ENCODE peak calls at places on chromosomes 6 and 20, in ten cellular contexts. K is B cell; L is NCI-H69; B is NCI-H524; Y is skeletal muscle cell; P is CD8-positive, alpha-beta memory T cell; W is T-helper 17 cell; O is stimulated activated CD4-positive, alpha-beta T cell treated with anti-CD3 and anti-CD28 coated beads, Interleukin-1b, Interleukin-23, amount 100 ng/mL, for 48 hours; V is heart left ventricle; N is NCI-H460. T is an unnamed sample.
A peak's percentile ranks its signal among the peaks of the same experiment; 100 is the strongest.

GRCh38 chr6:28597217-28597835 is 71.6 kb downstream of the GPX5 start:
- DNase-seq in K (no peak), L (peak; percentile 77), B (peak; percentile 71), Y (no peak), P (no peak), W (no peak), O (peak; percentile 70), V (no peak), N (peak; percentile 71), T (no peak)

GRCh38 chr6:11771473-11772048 is 7.0 kb downstream of the ADTRP start:
- DNase-seq in K (no peak), L (no peak), B (no peak), Y (peak; percentile 52), P (no peak), W (no peak), O (no peak), V (no peak), N (no peak), T (no peak)

GRCh38 chr6:20350215-20350614 is 51.5 kb upstream of the E2F3 start:
- DNase-seq in K (no peak), L (no peak), B (no peak), Y (peak; percentile 7), P (no peak), W (no peak), O (no peak), V (no peak), N (no peak), T (no peak)

GRCh38 chr6:166365221-166365620 is 17.5 kb downstream of the MPC1 start:
- DNase-seq in K (no peak), L (no peak), B (no peak), Y (peak; percentile 39), P (no peak), W (no peak), O (no peak), V (peak; percentile 39), N (no peak), T (no peak)

GRCh38 chr6:46419576-46420002 is 71.7 kb downstream of the RCAN2 start:
- DNase-seq in K (no peak), L (peak; percentile 79), B (peak; percentile 23), Y (peak; percentile 31), P (no peak), W (no peak), O (no peak), V (peak; percentile 49), N (peak; percentile 58), T (peak; percentile 15)

GRCh38 chr6:7156666-7157278 is 49.0 kb downstream of the RREB1 start:
- DNase-seq in K (no peak), L (no peak), B (no peak), Y (no peak), P (no peak), W (no peak), O (no peak), V (no peak), N (no peak), T (no peak)

GRCh38 chr20:32761831-32762753 is at the start of gene DNMT3B:
- DNase-seq in K (peak; percentile 98), L (peak; percentile 95), B (peak; percentile 61), Y (no peak), P (peak; percentile 61), W (peak; percentile 69), O (peak; percentile 59), V (peak; percentile 79), N (peak; percentile 47), T (peak; percentile 34)

GRCh38 chr6:143940011-143940597 is 68.0 kb downstream of the PLAGL1 start:
- DNase-seq in K (peak; percentile 69), L (peak; percentile 70), B (peak; percentile 38), Y (no peak), P (peak; percentile 45), W (peak; percentile 13), O (peak; percentile 52), V (no peak), N (peak; percentile 19), T (no peak)

GRCh38 chr6:159065091-159065490 is 20.3 kb upstream of the TAGAP start:
- DNase-seq in K (no peak), L (no peak), B (no peak), Y (no peak), P (no peak), W (no peak), O (no peak), V (no peak), N (no peak), T (no peak)

GRCh38 chr6:43886717-43887339 is 116.8 kb downstream of the VEGFA start:
- DNase-seq in K (no peak), L (no peak), B (no peak), Y (no peak), P (no peak), W (no peak), O (no peak), V (no peak), N (no peak), T (no peak)

GRCh38 chr20:1310506-1311190 is 18.3 kb downstream of the SDCBP2 start:
- DNase-seq in K (no peak), L (no peak), B (no peak), Y (no peak), P (no peak), W (no peak), O (no peak), V (no peak), N (no peak), T (no peak)

GRCh38 chr6:16414205-16414604 is 175.8 kb downstream of the GMPR start:
- DNase-seq in K (no peak), L (no peak), B (no peak), Y (no peak), P (no peak), W (no peak), O (peak; percentile 46), V (peak; percentile 48), N (no peak), T (no peak)

GRCh38 chr20:62616728-62617621 is 25.3 kb upstream of the SLCO4A1 start:
- DNase-seq in K (peak; percentile 86), L (peak; percentile 66), B (peak; percentile 53), Y (no peak), P (peak; percentile 45), W (peak; percentile 47), O (peak; percentile 74), V (peak; percentile 82), N (peak; percentile 71), T (peak; percentile 21)

GRCh38 chr6:169579712-169580111 is 122.1 kb downstream of the WDR27 start:
- DNase-seq in K (no peak), L (no peak), B (no peak), Y (no peak), P (no peak), W (no peak), O (no peak), V (no peak), N (no peak), T (no peak)

GRCh38 chr6:107046316-107046715 is 18.3 kb downstream of the MTRES1 start:
- DNase-seq in K (no peak), L (peak; percentile 67), B (no peak), Y (no peak), P (no peak), W (no peak), O (no peak), V (no peak), N (no peak), T (no peak)

GRCh38 chr20:33947709-33948295 is 45.9 kb upstream of the RALY start:
- DNase-seq in K (no peak), L (peak; percentile 82), B (peak; percentile 62), Y (no peak), P (peak; percentile 12), W (no peak), O (peak; percentile 58), V (no peak), N (peak; percentile 37), T (no peak)

GRCh38 chr20:39706089-39706721 is 744.1 kb downstream of the DHX35 start:
- DNase-seq in K (no peak), L (peak; percentile 21), B (peak; percentile 31), Y (no peak), P (no peak), W (no peak), O (no peak), V (peak; percentile 62), N (no peak), T (no peak)

GRCh38 chr20:43988867-43989266 is 74.2 kb downstream of the TOX2 start:
- DNase-seq in K (no peak), L (no peak), B (no peak), Y (no peak), P (no peak), W (no peak), O (no peak), V (no peak), N (no peak), T (peak; percentile 10)

GRCh38 chr6:158780963-158781691 is 38.0 kb downstream of the EZR start:
- DNase-seq in K (no peak), L (no peak), B (no peak), Y (no peak), P (no peak), W (no peak), O (no peak), V (no peak), N (no peak), T (no peak)

GRCh38 chr6:157184202-157185015 is 138.9 kb downstream of the TMEM242 start:
- DNase-seq in K (peak; percentile 58), L (peak; percentile 61), B (no peak), Y (no peak), P (peak; percentile 46), W (peak; percentile 35), O (peak; percentile 59), V (peak; percentile 73), N (peak; percentile 25), T (peak; percentile 15)

GRCh38 chr6:138657026-138657425 is 116.5 kb upstream of the CCDC28A start:
- DNase-seq in K (no peak), L (peak; percentile 44), B (no peak), Y (no peak), P (no peak), W (no peak), O (no peak), V (no peak), N (no peak), T (no peak)

GRCh38 chr6:152981989-152982767 is 663 bp downstream of the FBXO5 start:
- DNase-seq in K (no peak), L (peak; percentile 80), B (peak; percentile 22), Y (no peak), P (peak; percentile 1), W (no peak), O (peak; percentile 32), V (peak; percentile 31), N (no peak), T (no peak)

GRCh38 chr20:682123-682522 is 6.5 kb upstream of the SCRT2 start:
- DNase-seq in K (no peak), L (peak; percentile 23), B (peak; percentile 55), Y (no peak), P (no peak), W (no peak), O (no peak), V (no peak), N (no peak), T (no peak)

GRCh38 chr20:5981139-5981538 is 30.7 kb downstream of the MCM8 start:
- DNase-seq in K (no peak), L (no peak), B (no peak), Y (no peak), P (no peak), W (no peak), O (no peak), V (no peak), N (no peak), T (no peak)

GRCh38 chr20:33328157-33328556 is 45.1 kb downstream of the BPIFB1 start:
- DNase-seq in K (no peak), L (no peak), B (no peak), Y (no peak), P (no peak), W (no peak), O (no peak), V (no peak), N (no peak), T (no peak)

GRCh38 chr6:116313377-116313776 is 33.6 kb upstream of the TSPYL1 start:
- DNase-seq in K (no peak), L (no peak), B (no peak), Y (no peak), P (no peak), W (no peak), O (no peak), V (no peak), N (no peak), T (no peak)

GRCh38 chr6:73817238-73817637 is 121.2 kb downstream of the CD109 start:
- DNase-seq in K (no peak), L (no peak), B (no peak), Y (no peak), P (no peak), W (no peak), O (no peak), V (no peak), N (no peak), T (no peak)

GRCh38 chr20:49706548-49707517 is 6.8 kb downstream of the B4GALT5 start:
- DNase-seq in K (no peak), L (peak; percentile 15), B (no peak), Y (no peak), P (no peak), W (no peak), O (no peak), V (no peak), N (no peak), T (no peak)

T was measured in AG04450.